ENCODE peak calls at places on chromosomes 3 and 15, in four cellular contexts. B is K562, O is IMR-90, L is HepG2. C is an unnamed sample. For H3K4me1, the result is how much of the 10 kb centered on the place peaks cover.

GRCh38 chr3:32283304-32283703 is 44.8 kb downstream of the CMTM8 start:
- DNase-seq in B (no peak), L (no peak), O (no peak), C (no peak)

GRCh38 chr3:15205934-15206661 is at the start of gene CAPN7:
- DNase-seq in O (peak), B (peak), L (peak), C (peak)

GRCh38 chr3:24508423-24508839 is 13.8 kb upstream of the THRB start:
- DNase-seq in L (no peak), B (no peak), O (no peak), C (no peak)

GRCh38 chr3:194979173-194979572 is 291.8 kb downstream of the XXYLT1 start:
- DNase-seq in L (no peak), B (no peak), O (no peak), C (no peak)

GRCh38 chr3:143203848-143204247 is 84.3 kb downstream of the CHST2 start:
- DNase-seq in B (no peak), L (no peak), O (peak), C (no peak)

GRCh38 chr15:70857547-70858265 is 3.7 kb upstream of the LARP6 start:
- DNase-seq in L (no peak), O (peak), B (no peak), C (no peak)

GRCh38 chr3:52887166-52887565 is 10.2 kb downstream of the STIMATE start:
- DNase-seq in B (no peak), O (no peak), L (no peak), C (no peak)

GRCh38 chr3:131167867-131168266 is 141.2 kb downstream of the NEK11 start:
- DNase-seq in L (no peak), B (no peak), O (no peak), C (no peak)

GRCh38 chr3:171811059-171811912 is 1.0 kb upstream of the PLD1 start:
- DNase-seq in B (peak), L (peak), O (peak), C (peak)

GRCh38 chr15:66603301-66604179 is 37.7 kb upstream of the LCTL start:
- DNase-seq in O (peak), B (peak), L (peak), C (peak)

GRCh38 chr3:56131976-56132590 is 336.2 kb downstream of the ERC2 start:
- DNase-seq in O (peak), B (peak), L (peak), C (peak)

GRCh38 chr15:69554321-69554961 is 101.8 kb downstream of the RPLP1 start:
- DNase-seq in O (peak), B (no peak), L (peak), C (peak)

GRCh38 chr3:51934139-51934850 is 7.4 kb downstream of the RRP9 start:
- DNase-seq in B (no peak), O (no peak), L (no peak), C (no peak)

GRCh38 chr15:88399021-88399685 is 68.0 kb downstream of the MRPL46 start:
- DNase-seq in L (no peak), B (no peak), O (no peak), C (no peak)

GRCh38 chr3:36700537-36701248 is 63.7 kb downstream of the DCLK3 start:
- DNase-seq in B (peak), O (peak), L (peak), C (peak)

GRCh38 chr3:37546876-37547275 is 314.8 kb upstream of the CTDSPL start:
- DNase-seq in L (peak), O (peak), B (peak), C (peak)

GRCh38 chr15:65115086-65115485 is at the start of gene UBAP1L:
- DNase-seq in L (no peak), O (no peak), B (no peak), C (no peak)

GRCh38 chr3:125055913-125056705 is at the start of gene HEG1:
- DNase-seq in O (peak), L (peak), B (peak), C (peak)

GRCh38 chr3:141981084-141981483 is 104.6 kb downstream of the ATP1B3 start:
- DNase-seq in L (no peak), O (no peak), B (no peak), C (no peak)

GRCh38 chr15:86073281-86073680 is 6.4 kb upstream of the AGBL1 start:
- DNase-seq in B (no peak), O (no peak), L (no peak), C (no peak)

GRCh38 chr3:149448331-149448831 is 26.1 kb upstream of the TM4SF4 start:
- DNase-seq in L (no peak), O (peak), B (no peak), C (no peak)

GRCh38 chr3:12648384-12648959 is 15.4 kb downstream of the RAF1 start:
- DNase-seq in L (no peak), O (no peak), B (no peak), C (no peak)

GRCh38 chr3:62371735-62372591 is 1.4 kb downstream of the FEZF2 start:
- DNase-seq in L (no peak), O (no peak), B (no peak), C (no peak)

GRCh38 chr15:57198654-57199241 is 177.6 kb upstream of the CGNL1 start:
- DNase-seq in L (no peak), B (no peak), O (no peak), C (no peak)

GRCh38 chr3:160314949-160315348 is 84.1 kb downstream of the IFT80 start:
- DNase-seq in B (no peak), O (no peak), L (no peak), C (no peak)

GRCh38 chr15:101590785-101591184 is 61.4 kb downstream of the TM2D3 start:
- DNase-seq in L (no peak), O (no peak), B (no peak), C (no peak)

GRCh38 chr3:100602506-100603444 is 6.6 kb upstream of the ADGRG7 start:
- DNase-seq in B (peak), O (peak), L (peak), C (peak)

GRCh38 chr3:145013931-145014330 is 1042.3 kb downstream of the DIPK2A start:
- DNase-seq in L (no peak), O (no peak), B (no peak), C (no peak)

GRCh38 chr15:68674975-68675374 is 96.2 kb downstream of the CORO2B start:
- DNase-seq in B (no peak), L (no peak), O (peak), C (no peak)

GRCh38 chr3:64321747-64322146 is 96.5 kb upstream of the PRICKLE2 start:
- DNase-seq in L (no peak), O (peak), B (no peak), C (peak)

GRCh38 chr3:14336414-14337285 is 65.8 kb upstream of the SLC6A6 start:
- DNase-seq in L (peak), O (no peak), B (no peak), C (no peak)

GRCh38 chr15:51737538-51738305 is at the start of gene LYSMD2:
- DNase-seq in O (peak), L (no peak), B (peak), C (peak)

GRCh38 chr15:51735611-51736010 is 1.8 kb downstream of the LYSMD2 start:
- DNase-seq in O (no peak), L (no peak), B (no peak), C (no peak)

GRCh38 chr15:51736646-51737537 is 563 bp downstream of the LYSMD2 start:
- DNase-seq in L (no peak), B (peak), O (no peak), C (peak)

GRCh38 chr15:51735211-51735610 is 2.2 kb downstream of the LYSMD2 start:
- DNase-seq in O (no peak), L (no peak), B (no peak), C (no peak)

GRCh38 chr15:51736069-51736468 is 1.4 kb downstream of the LYSMD2 start:
- DNase-seq in O (no peak), B (no peak), L (no peak), C (no peak)
- H3K4me1 ChIP-seq in O (under half), B (under half), L (under half), C (under half)

DNA sequence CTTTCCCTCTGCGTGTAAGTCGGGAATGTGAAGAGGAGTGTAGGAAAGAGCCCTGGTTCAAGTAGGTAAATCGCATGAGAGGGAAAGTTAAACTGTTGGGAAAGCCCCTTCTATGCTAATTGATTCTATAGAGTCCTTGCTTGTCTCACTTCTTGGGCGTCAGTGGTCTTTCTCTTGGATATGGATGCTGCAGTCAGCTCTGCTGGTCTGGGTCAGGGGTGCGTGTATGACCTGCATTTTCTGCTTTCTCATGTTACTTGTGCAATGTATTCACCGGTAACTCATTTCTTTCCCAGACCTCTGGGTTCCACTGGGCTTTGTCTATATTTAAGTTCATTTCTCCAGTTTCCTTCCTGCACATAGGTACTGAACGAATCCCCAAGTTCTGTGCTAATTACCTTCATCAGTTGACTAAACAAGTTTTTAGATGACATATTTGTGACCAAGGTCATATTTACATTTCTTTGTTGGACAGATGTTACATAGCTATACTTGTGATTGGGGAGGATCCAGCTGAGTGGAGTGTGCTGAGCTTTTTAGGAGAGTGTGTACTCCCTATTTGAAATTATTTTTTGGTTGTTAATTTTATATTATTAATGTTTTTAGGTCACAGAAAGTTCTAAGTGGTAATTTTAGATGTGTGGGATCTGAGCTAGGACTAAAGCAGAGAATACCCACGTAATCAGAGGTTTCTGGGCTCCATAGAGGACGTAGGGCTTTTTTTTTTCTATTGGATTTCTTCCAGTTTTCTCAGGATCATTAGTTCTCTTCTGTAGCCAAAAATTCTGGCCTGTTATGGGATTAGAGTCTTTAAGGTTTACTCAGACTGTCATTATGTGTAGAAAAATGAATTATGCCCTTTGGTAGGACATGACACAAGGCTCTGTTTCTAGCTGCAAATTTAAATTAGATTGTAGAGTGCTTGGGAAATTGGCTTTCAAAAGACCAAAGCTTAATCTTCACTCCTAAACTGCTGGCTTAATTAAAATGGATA is 1.6 kb downstream of the SETD5 start:
- DNase-seq in L (peak), O (peak), B (peak), C (no peak)
- TF ChIP-seq BHLHE40 in L (no peak), O (no peak), B (no peak), C (no peak)

GRCh38 chr3:188152660-188153497 is 1.1 kb upstream of the LPP start:
- DNase-seq in L (no peak), B (no peak), O (peak), C (peak)

GRCh38 chr3:188149587-188149986 is 4.4 kb upstream of the LPP start:
- DNase-seq in B (no peak), L (no peak), O (no peak), C (no peak)

GRCh38 chr3:188150982-188151381 is 3.0 kb upstream of the LPP start:
- DNase-seq in B (no peak), O (peak), L (no peak), C (no peak)

GRCh38 chr3:188153498-188153948 is 434 bp upstream of the LPP start:
- DNase-seq in O (peak), B (no peak), L (peak), C (peak)

GRCh38 chr3:188151438-188151837 is 2.5 kb upstream of the LPP start:
- DNase-seq in B (no peak), L (no peak), O (peak), C (no peak)
- TF ChIP-seq MAZ in B (no peak), L (no peak), O (no peak), C (no peak)

GRCh38 chr3:30658328-30659052 is 52.1 kb downstream of the TGFBR2 start:
- DNase-seq in B (no peak), L (peak), O (peak), C (peak)
- H3K4me1 ChIP-seq in B (under half), L (half or more), O (under half), C (under half)

GRCh38 chr3:189897406-189897805 is 223.3 kb downstream of the P3H2 start:
- DNase-seq in O (no peak), L (no peak), B (no peak), C (peak)
- TF ChIP-seq BHLHE40 in O (no peak), L (no peak), B (no peak), C (no peak)

GRCh38 chr3:29893024-29893554 is 612.2 kb downstream of the RBMS3 start:
- DNase-seq in B (no peak), L (no peak), O (no peak), C (no peak)
- TF ChIP-seq MAZ in B (no peak), L (no peak), O (no peak), C (no peak)

C was measured in A549.